ENCODE peak calls at places on chromosomes 3 and 15, in four cellular contexts. K is testis, F is cardiac muscle cell, J is GM23248. N is an unnamed sample.

GRCh38 chr3:79521221-79521848 is 246.5 kb downstream of the ROBO1 start:
- DNase-seq in K (no peak), F (peak; percentile 61), J (peak; percentile 50), N (no peak)

GRCh38 chr3:172836390-172836997 is 86.0 kb downstream of the ECT2 start:
- DNase-seq in K (peak; percentile 61), F (peak; percentile 57), J (peak; percentile 53), N (no peak)

GRCh38 chr3:185931777-185932176 is 6.0 kb downstream of the TRA2B start:
- DNase-seq in K (no peak), F (no peak), J (peak; percentile 20), N (no peak)

GRCh38 chr15:60633426-60633968 is 154.6 kb upstream of the ICE2 start:
- DNase-seq in K (no peak), F (no peak), J (no peak), N (no peak)

GRCh38 chr15:30921781-30922371 is 18.2 kb downstream of the FAN1 start:
- DNase-seq in K (no peak), F (no peak), J (no peak), N (no peak)

GRCh38 chr15:28123408-28124023 is 24.4 kb upstream of the OCA2 start:
- DNase-seq in K (peak; percentile 87), F (peak; percentile 88), J (peak; percentile 85), N (no peak)

GRCh38 chr3:37935290-37935668 is 55.3 kb upstream of the VILL start:
- DNase-seq in K (no peak), F (peak; percentile 65), J (peak; percentile 50), N (no peak)

GRCh38 chr15:74144153-74144775 is 13.9 kb downstream of the ISLR2 start:
- DNase-seq in K (no peak), F (no peak), J (no peak), N (no peak)

GRCh38 chr3:170078620-170079281 is 41.0 kb downstream of the GPR160 start:
- DNase-seq in K (no peak), F (no peak), J (no peak), N (no peak)

GRCh38 chr15:63086271-63086670 is 35.4 kb upstream of the LACTB start:
- DNase-seq in K (no peak), F (no peak), J (no peak), N (no peak)

GRCh38 chr3:73401058-73401457 is 223.7 kb downstream of the PDZRN3 start:
- DNase-seq in K (no peak), F (no peak), J (peak; percentile 79), N (no peak)

GRCh38 chr3:53254810-53255359 is 937 bp downstream of the TKT start:
- DNase-seq in K (peak; percentile 87), F (peak; percentile 72), J (peak; percentile 84), N (no peak)

GRCh38 chr3:169044341-169045113 is 619.0 kb downstream of the MECOM start:
- DNase-seq in K (no peak), F (no peak), J (peak; percentile 92), N (no peak)

GRCh38 chr3:23172059-23172458 is 31.1 kb upstream of the UBE2E2 start:
- DNase-seq in K (no peak), F (no peak), J (no peak), N (no peak)

GRCh38 chr3:180433172-180433571 is 168.8 kb upstream of the TTC14 start:
- DNase-seq in K (no peak), F (no peak), J (peak; percentile 79), N (no peak)

GRCh38 chr3:55720614-55721013 is 233.5 kb upstream of the WNT5A start:
- DNase-seq in K (no peak), F (no peak), J (peak; percentile 58), N (no peak)

GRCh38 chr15:70523192-70523591 is 240.2 kb downstream of the UACA start:
- DNase-seq in K (no peak), F (no peak), J (no peak), N (no peak)

GRCh38 chr15:71792521-71792920 is 17.8 kb upstream of the NR2E3 start:
- DNase-seq in K (no peak), F (no peak), J (peak; percentile 90), N (no peak)

DNA sequence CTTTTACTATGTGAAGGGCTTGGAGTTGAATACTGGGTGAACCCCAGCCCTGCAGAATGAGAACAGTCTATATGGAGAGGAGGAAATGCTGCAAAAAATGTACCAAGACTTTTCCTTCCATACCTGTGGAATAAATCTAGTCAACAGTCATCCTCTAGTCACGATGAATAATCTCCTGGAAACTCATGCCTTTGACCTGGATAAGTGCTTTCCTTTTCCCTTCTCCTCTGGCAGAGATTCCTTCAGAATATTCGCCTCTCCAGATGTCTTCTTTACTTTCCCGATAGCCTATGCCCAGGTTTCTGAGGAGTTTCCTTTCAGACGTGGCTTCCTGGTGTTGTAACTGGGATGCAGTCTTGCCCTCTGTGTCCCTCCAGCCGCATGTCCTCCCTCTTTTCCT is 28.1 kb downstream of the CCNL1 start:
- DNase-seq in K (no peak), F (no peak), J (peak; percentile 71), N (no peak)
- H3K4me1 ChIP-seq in K (peaks cover 75% of the 10 kb centered on the region), F (peaks cover 96% of the 10 kb centered on the region), J (peaks cover 86% of the 10 kb centered on the region), N (peaks cover 63% of the 10 kb centered on the region)

DNA sequence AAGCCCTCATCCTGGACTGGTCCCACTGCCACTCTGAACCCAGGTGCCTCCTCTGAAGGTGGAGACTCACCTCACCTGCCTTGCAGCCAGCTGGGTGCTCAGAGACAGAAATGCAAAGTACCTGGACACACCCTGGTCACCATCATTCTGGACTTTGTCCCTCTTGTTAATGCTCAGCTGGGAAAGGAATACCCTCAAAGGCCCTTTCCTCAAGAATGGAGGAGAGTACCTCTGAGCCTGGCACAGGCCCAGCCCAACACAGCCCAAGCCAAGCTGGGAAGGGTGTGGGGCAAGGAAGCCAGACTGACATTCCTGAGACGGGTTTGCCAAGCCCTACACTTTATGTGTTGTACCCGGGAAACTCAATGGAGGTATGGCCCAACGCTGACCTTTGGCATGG is 983 bp upstream of the ALAS1 start:
- DNase-seq in K (no peak), F (no peak), J (no peak), N (no peak)
- H3K4me1 ChIP-seq in K (peaks cover 48% of the 10 kb centered on the region), F (peaks cover 6% of the 10 kb centered on the region), J (peaks cover 27% of the 10 kb centered on the region), N (peaks cover 81% of the 10 kb centered on the region)

DNA sequence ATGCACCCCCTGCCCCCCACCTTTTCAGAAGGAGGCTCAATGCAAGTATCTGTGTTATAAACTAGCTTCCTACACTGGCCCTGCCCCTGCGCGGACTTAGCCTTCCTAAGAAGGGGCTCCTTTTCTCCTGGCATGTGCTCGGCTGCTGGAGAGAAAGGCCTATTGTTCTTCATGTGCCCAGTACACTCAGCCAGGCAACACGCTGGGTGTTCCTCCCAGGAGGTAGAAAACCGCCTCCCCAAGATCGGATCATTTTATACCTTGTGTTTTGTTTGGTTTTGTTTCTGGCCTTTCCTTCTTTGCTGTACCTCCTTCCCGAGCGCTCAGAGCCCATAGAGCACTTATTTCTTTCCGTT is 30.2 kb downstream of the CCNL1 start:
- DNase-seq in K (peak; percentile 78), F (no peak), J (no peak), N (no peak)
- H3K4me1 ChIP-seq in K (peaks cover 56% of the 10 kb centered on the region), F (peaks cover 94% of the 10 kb centered on the region), J (peaks cover 65% of the 10 kb centered on the region), N (peaks cover 37% of the 10 kb centered on the region)

GRCh38 chr3:10501664-10502052 is 3.7 kb downstream of the ATP2B2 start:
- DNase-seq in K (no peak), F (no peak), J (no peak), N (no peak)
- H3K4me1 ChIP-seq in K (peaks cover 4% of the 10 kb centered on the region), F (peaks cover 8% of the 10 kb centered on the region), J (no peaks in the 10 kb centered on the region), N (peaks cover 20% of the 10 kb centered on the region)

DNA sequence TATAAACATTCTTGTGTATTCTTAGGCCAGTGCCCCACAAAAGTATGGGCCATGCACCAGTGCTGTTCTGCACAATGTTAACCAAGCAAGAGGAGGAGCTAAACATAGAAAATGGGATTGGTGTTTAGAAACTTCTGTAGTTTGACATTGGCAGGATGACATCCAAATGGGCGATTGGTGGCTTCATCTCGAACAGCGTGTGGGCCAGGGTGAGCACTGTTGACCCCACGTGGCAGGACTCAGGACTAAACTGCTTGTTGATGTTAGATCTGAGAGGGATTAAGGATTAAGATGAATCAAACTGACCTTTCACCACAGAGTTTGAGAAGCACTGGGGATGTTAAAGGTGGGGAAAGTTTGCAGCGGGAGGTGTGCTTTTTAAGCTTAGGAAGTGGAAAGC is 31.9 kb downstream of the ZNF710 start:
- DNase-seq in K (no peak), F (no peak), J (no peak), N (no peak)
- H3K4me1 ChIP-seq in K (peaks cover 6% of the 10 kb centered on the region), F (peaks cover 30% of the 10 kb centered on the region), J (peaks cover 29% of the 10 kb centered on the region), N (peaks cover 63% of the 10 kb centered on the region)

GRCh38 chr3:194705761-194706160 is 20.1 kb downstream of the FAM43A start:
- DNase-seq in K (no peak), F (no peak), J (no peak), N (no peak)

GRCh38 chr3:194707176-194707575 is 21.5 kb downstream of the FAM43A start:
- DNase-seq in K (no peak), F (no peak), J (no peak), N (no peak)

DNA sequence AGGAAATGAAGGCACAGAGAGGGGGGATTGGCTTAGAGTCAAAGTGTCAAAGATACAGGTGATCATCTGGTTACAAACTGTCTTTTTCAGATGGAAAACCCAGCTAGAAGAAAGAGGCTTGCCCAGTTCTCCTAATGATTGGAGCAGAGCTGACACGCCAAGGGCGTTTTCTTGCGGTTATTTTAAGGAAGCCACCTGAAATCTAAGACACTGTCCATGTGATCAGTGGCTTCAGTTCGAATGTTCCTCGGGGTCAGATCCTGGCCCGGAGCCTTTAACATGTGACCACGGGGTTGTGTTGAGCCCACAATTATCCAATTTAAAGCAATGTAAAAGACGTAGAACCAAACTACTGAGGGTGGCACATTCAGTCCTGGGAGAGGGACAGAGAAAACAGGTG is 19.5 kb downstream of the FAM43A start:
- DNase-seq in K (no peak), F (no peak), J (no peak), N (no peak)
- H3K4me1 ChIP-seq in K (no peaks in the 10 kb centered on the region), F (no peaks in the 10 kb centered on the region), J (no peaks in the 10 kb centered on the region), N (no peaks in the 10 kb centered on the region)

GRCh38 chr15:80573614-80574013 is 121.5 kb upstream of the ABHD17C start:
- DNase-seq in K (no peak), F (no peak), J (no peak), N (no peak)
- H3K4me1 ChIP-seq in K (peaks cover 16% of the 10 kb centered on the region), F (peaks cover 8% of the 10 kb centered on the region), J (no peaks in the 10 kb centered on the region), N (no peaks in the 10 kb centered on the region)

GRCh38 chr15:90599639-90600038 is 69.9 kb downstream of the CRTC3 start:
- DNase-seq in K (no peak), F (no peak), J (no peak), N (no peak)

GRCh38 chr15:90598053-90598577 is 68.4 kb downstream of the CRTC3 start:
- DNase-seq in K (peak; percentile 86), F (no peak), J (no peak), N (no peak)

GRCh38 chr15:90597477-90598052 is 67.8 kb downstream of the CRTC3 start:
- DNase-seq in K (no peak), F (no peak), J (no peak), N (no peak)

GRCh38 chr15:90599116-90599515 is 69.4 kb downstream of the CRTC3 start:
- DNase-seq in K (no peak), F (no peak), J (no peak), N (no peak)

DNA sequence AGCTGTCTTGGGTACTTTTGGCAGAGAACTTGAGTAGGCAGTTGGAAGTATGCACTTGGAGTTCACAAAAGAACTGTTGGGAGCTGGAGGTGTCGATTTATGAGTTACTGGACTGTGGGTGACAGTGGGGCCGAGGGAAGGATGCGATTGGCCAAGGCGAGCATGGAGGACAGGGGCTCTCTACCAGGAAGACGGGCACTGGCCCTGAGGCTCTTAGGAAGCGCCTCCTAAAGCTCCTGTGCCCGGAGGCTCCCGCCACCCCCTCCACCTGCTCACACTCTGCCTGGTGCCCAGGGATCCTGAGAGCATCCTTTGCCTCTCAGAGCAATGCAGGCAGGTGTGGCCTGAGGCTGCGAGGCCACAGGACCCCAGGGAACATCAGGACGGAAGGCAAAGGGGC is 69.0 kb downstream of the CRTC3 start:
- DNase-seq in K (no peak), F (no peak), J (no peak), N (no peak)
- H3K4me1 ChIP-seq in K (peaks cover 20% of the 10 kb centered on the region), F (no peaks in the 10 kb centered on the region), J (peaks cover 10% of the 10 kb centered on the region), N (peaks cover 57% of the 10 kb centered on the region)

N was measured in esophagus muscularis mucosa.